ENCODE peak calls at places on chromosome 5, in seven cellular contexts. One of them, this sample, is unnamed.

GRCh38 chr5:76986828-76987526 is 34.1 kb downstream of the CRHBP start:
- DNase-seq in lung microvascular endothelial cell: no peak
- DNase-seq in SK-N-SH: no peak
- DNase-seq in activated CD4-positive, alpha-beta T cell treated with anti-CD3 and anti-CD28 coated beads for 24 hours: no peak
- DNase-seq in HTR-8/SVneo: no peak
- DNase-seq in HFFc6: no peak
- DNase-seq in cardiac fibroblast: no peak
- DNase-seq in this sample: no peak

GRCh38 chr5:53323943-53324642 is 156.3 kb upstream of the FST start:
- DNase-seq in lung microvascular endothelial cell: peak; percentile 15
- DNase-seq in HTR-8/SVneo: no peak
- DNase-seq in HFFc6: peak; percentile 16
- DNase-seq in cardiac fibroblast: no peak
- DNase-seq in activated CD4-positive, alpha-beta T cell treated with anti-CD3 and anti-CD28 coated beads for 24 hours: no peak
- DNase-seq in SK-N-SH: no peak
- DNase-seq in this sample: no peak

GRCh38 chr5:14884062-14884612 is 12.6 kb upstream of the ANKH start:
- DNase-seq in cardiac fibroblast: peak; percentile 67
- DNase-seq in SK-N-SH: no peak
- DNase-seq in lung microvascular endothelial cell: no peak
- DNase-seq in HTR-8/SVneo: no peak
- DNase-seq in activated CD4-positive, alpha-beta T cell treated with anti-CD3 and anti-CD28 coated beads for 24 hours: no peak
- DNase-seq in HFFc6: no peak
- DNase-seq in this sample: no peak

GRCh38 chr5:80246995-80247729 is 8.7 kb downstream of the SERINC5 start:
- DNase-seq in HFFc6: peak; percentile 94
- DNase-seq in activated CD4-positive, alpha-beta T cell treated with anti-CD3 and anti-CD28 coated beads for 24 hours: no peak
- DNase-seq in lung microvascular endothelial cell: peak; percentile 61
- DNase-seq in SK-N-SH: peak; percentile 48
- DNase-seq in cardiac fibroblast: peak; percentile 94
- DNase-seq in HTR-8/SVneo: peak; percentile 79
- DNase-seq in this sample: no peak

GRCh38 chr5:83567741-83568530 is 96.4 kb downstream of the VCAN start:
- DNase-seq in HTR-8/SVneo: peak; percentile 7
- DNase-seq in activated CD4-positive, alpha-beta T cell treated with anti-CD3 and anti-CD28 coated beads for 24 hours: no peak
- DNase-seq in HFFc6: peak; percentile 83
- DNase-seq in SK-N-SH: no peak
- DNase-seq in cardiac fibroblast: peak; percentile 96
- DNase-seq in lung microvascular endothelial cell: no peak
- DNase-seq in this sample: no peak

GRCh38 chr5:63262191-63262981 is 683.8 kb downstream of the LRRC70 start:
- DNase-seq in cardiac fibroblast: peak; percentile 87
- DNase-seq in activated CD4-positive, alpha-beta T cell treated with anti-CD3 and anti-CD28 coated beads for 24 hours: no peak
- DNase-seq in lung microvascular endothelial cell: peak; percentile 59
- DNase-seq in HTR-8/SVneo: no peak
- DNase-seq in HFFc6: peak; percentile 54
- DNase-seq in SK-N-SH: no peak
- DNase-seq in this sample: no peak

GRCh38 chr5:14946813-14947640 is 75.4 kb upstream of the ANKH start:
- DNase-seq in cardiac fibroblast: peak; percentile 35
- DNase-seq in HFFc6: no peak
- DNase-seq in SK-N-SH: peak; percentile 23
- DNase-seq in HTR-8/SVneo: peak; percentile 54
- DNase-seq in lung microvascular endothelial cell: peak; percentile 55
- DNase-seq in activated CD4-positive, alpha-beta T cell treated with anti-CD3 and anti-CD28 coated beads for 24 hours: peak; percentile 4
- DNase-seq in this sample: no peak

GRCh38 chr5:83473344-83474169 is 2.0 kb downstream of the VCAN start:
- DNase-seq in lung microvascular endothelial cell: peak; percentile 45
- DNase-seq in HTR-8/SVneo: peak; percentile 69
- DNase-seq in cardiac fibroblast: peak; percentile 99
- DNase-seq in activated CD4-positive, alpha-beta T cell treated with anti-CD3 and anti-CD28 coated beads for 24 hours: peak; percentile 25
- DNase-seq in SK-N-SH: peak; percentile 85
- DNase-seq in HFFc6: peak; percentile 95
- DNase-seq in this sample: peak; percentile 45

GRCh38 chr5:55701462-55702103 is 10.5 kb downstream of the SLC38A9 start:
- DNase-seq in SK-N-SH: no peak
- DNase-seq in cardiac fibroblast: no peak
- DNase-seq in activated CD4-positive, alpha-beta T cell treated with anti-CD3 and anti-CD28 coated beads for 24 hours: no peak
- DNase-seq in HTR-8/SVneo: no peak
- DNase-seq in HFFc6: no peak
- DNase-seq in lung microvascular endothelial cell: no peak
- DNase-seq in this sample: no peak

GRCh38 chr5:76341935-76342334 is 61.1 kb upstream of the IQGAP2 start:
- DNase-seq in cardiac fibroblast: no peak
- DNase-seq in lung microvascular endothelial cell: no peak
- DNase-seq in SK-N-SH: no peak
- DNase-seq in activated CD4-positive, alpha-beta T cell treated with anti-CD3 and anti-CD28 coated beads for 24 hours: no peak
- DNase-seq in HTR-8/SVneo: no peak
- DNase-seq in HFFc6: no peak
- DNase-seq in this sample: no peak

GRCh38 chr5:96288845-96289185 is 144.2 kb downstream of the PCSK1 start:
- DNase-seq in HFFc6: no peak
- DNase-seq in cardiac fibroblast: peak; percentile 84
- DNase-seq in activated CD4-positive, alpha-beta T cell treated with anti-CD3 and anti-CD28 coated beads for 24 hours: no peak
- DNase-seq in lung microvascular endothelial cell: no peak
- DNase-seq in HTR-8/SVneo: no peak
- DNase-seq in SK-N-SH: no peak
- DNase-seq in this sample: no peak

GRCh38 chr5:72465601-72466563 is 41.3 kb downstream of the ZNF366 start:
- DNase-seq in HTR-8/SVneo: no peak
- DNase-seq in activated CD4-positive, alpha-beta T cell treated with anti-CD3 and anti-CD28 coated beads for 24 hours: no peak
- DNase-seq in lung microvascular endothelial cell: no peak
- DNase-seq in HFFc6: no peak
- DNase-seq in SK-N-SH: no peak
- DNase-seq in cardiac fibroblast: peak; percentile 59
- DNase-seq in this sample: no peak

GRCh38 chr5:91562922-91563321 is 179.8 kb upstream of the ARRDC3 start:
- DNase-seq in SK-N-SH: no peak
- DNase-seq in HFFc6: no peak
- DNase-seq in lung microvascular endothelial cell: no peak
- DNase-seq in cardiac fibroblast: no peak
- DNase-seq in HTR-8/SVneo: no peak
- DNase-seq in activated CD4-positive, alpha-beta T cell treated with anti-CD3 and anti-CD28 coated beads for 24 hours: no peak
- DNase-seq in this sample: no peak

GRCh38 chr5:35098214-35098613 is 50.5 kb upstream of the AGXT2 start:
- DNase-seq in HFFc6: no peak
- DNase-seq in activated CD4-positive, alpha-beta T cell treated with anti-CD3 and anti-CD28 coated beads for 24 hours: no peak
- DNase-seq in HTR-8/SVneo: no peak
- DNase-seq in SK-N-SH: no peak
- DNase-seq in lung microvascular endothelial cell: no peak
- DNase-seq in cardiac fibroblast: no peak
- DNase-seq in this sample: no peak

GRCh38 chr5:149735066-149735465 is 5.0 kb downstream of the PPARGC1B start:
- DNase-seq in SK-N-SH: no peak
- DNase-seq in lung microvascular endothelial cell: peak; percentile 17
- DNase-seq in cardiac fibroblast: peak; percentile 33
- DNase-seq in HFFc6: no peak
- DNase-seq in HTR-8/SVneo: peak; percentile 45
- DNase-seq in activated CD4-positive, alpha-beta T cell treated with anti-CD3 and anti-CD28 coated beads for 24 hours: no peak
- DNase-seq in this sample: peak; percentile 10

GRCh38 chr5:72463499-72464052 is 43.6 kb downstream of the ZNF366 start:
- DNase-seq in HFFc6: no peak
- DNase-seq in lung microvascular endothelial cell: no peak
- DNase-seq in HTR-8/SVneo: no peak
- DNase-seq in SK-N-SH: no peak
- DNase-seq in cardiac fibroblast: no peak
- DNase-seq in activated CD4-positive, alpha-beta T cell treated with anti-CD3 and anti-CD28 coated beads for 24 hours: no peak
- DNase-seq in this sample: no peak

GRCh38 chr5:59485629-59486439 is 407.7 kb downstream of the PDE4D start:
- DNase-seq in SK-N-SH: peak; percentile 28
- DNase-seq in lung microvascular endothelial cell: peak; percentile 75
- DNase-seq in HTR-8/SVneo: peak; percentile 33
- DNase-seq in cardiac fibroblast: peak; percentile 22
- DNase-seq in HFFc6: peak; percentile 20
- DNase-seq in activated CD4-positive, alpha-beta T cell treated with anti-CD3 and anti-CD28 coated beads for 24 hours: no peak
- DNase-seq in this sample: no peak

GRCh38 chr5:107900721-107901120 is 230.0 kb upstream of the EFNA5 start:
- DNase-seq in lung microvascular endothelial cell: no peak
- DNase-seq in HTR-8/SVneo: no peak
- DNase-seq in SK-N-SH: no peak
- DNase-seq in cardiac fibroblast: no peak
- DNase-seq in activated CD4-positive, alpha-beta T cell treated with anti-CD3 and anti-CD28 coated beads for 24 hours: no peak
- DNase-seq in HFFc6: no peak
- DNase-seq in this sample: no peak

GRCh38 chr5:159330131-159330530 is at the start of gene IL12B:
- DNase-seq in lung microvascular endothelial cell: no peak
- DNase-seq in cardiac fibroblast: peak; percentile 50
- DNase-seq in SK-N-SH: no peak
- DNase-seq in HFFc6: peak; percentile 19
- DNase-seq in HTR-8/SVneo: no peak
- DNase-seq in activated CD4-positive, alpha-beta T cell treated with anti-CD3 and anti-CD28 coated beads for 24 hours: no peak
- DNase-seq in this sample: no peak

GRCh38 chr5:127804886-127805426 is 101.8 kb downstream of the CCDC192 start:
- DNase-seq in activated CD4-positive, alpha-beta T cell treated with anti-CD3 and anti-CD28 coated beads for 24 hours: no peak
- DNase-seq in HTR-8/SVneo: no peak
- DNase-seq in cardiac fibroblast: peak; percentile 51
- DNase-seq in SK-N-SH: no peak
- DNase-seq in HFFc6: no peak
- DNase-seq in lung microvascular endothelial cell: no peak
- DNase-seq in this sample: no peak

GRCh38 chr5:108801776-108802175 is 54.1 kb downstream of the FER start:
- DNase-seq in SK-N-SH: no peak
- DNase-seq in HTR-8/SVneo: peak; percentile 44
- DNase-seq in lung microvascular endothelial cell: peak; percentile 80
- DNase-seq in activated CD4-positive, alpha-beta T cell treated with anti-CD3 and anti-CD28 coated beads for 24 hours: no peak
- DNase-seq in HFFc6: peak; percentile 90
- DNase-seq in cardiac fibroblast: peak; percentile 96
- DNase-seq in this sample: peak; percentile 55

GRCh38 chr5:62653001-62653863 is 74.6 kb downstream of the LRRC70 start:
- DNase-seq in lung microvascular endothelial cell: peak; percentile 95
- DNase-seq in cardiac fibroblast: peak; percentile 14
- DNase-seq in HTR-8/SVneo: no peak
- DNase-seq in HFFc6: no peak
- DNase-seq in activated CD4-positive, alpha-beta T cell treated with anti-CD3 and anti-CD28 coated beads for 24 hours: no peak
- DNase-seq in SK-N-SH: no peak
- DNase-seq in this sample: peak; percentile 9

GRCh38 chr5:97141031-97141430 is 1.4 kb downstream of the LIX1 start:
- DNase-seq in lung microvascular endothelial cell: no peak
- DNase-seq in HFFc6: no peak
- DNase-seq in HTR-8/SVneo: no peak
- DNase-seq in SK-N-SH: no peak
- DNase-seq in cardiac fibroblast: no peak
- DNase-seq in activated CD4-positive, alpha-beta T cell treated with anti-CD3 and anti-CD28 coated beads for 24 hours: no peak
- DNase-seq in this sample: no peak

GRCh38 chr5:121853853-121854252 is 2.2 kb downstream of the FTMT start:
- DNase-seq in SK-N-SH: no peak
- DNase-seq in lung microvascular endothelial cell: no peak
- DNase-seq in cardiac fibroblast: no peak
- DNase-seq in activated CD4-positive, alpha-beta T cell treated with anti-CD3 and anti-CD28 coated beads for 24 hours: no peak
- DNase-seq in HTR-8/SVneo: no peak
- DNase-seq in HFFc6: no peak
- DNase-seq in this sample: no peak

GRCh38 chr5:88109806-88110205 is 158.8 kb downstream of the TMEM161B start:
- DNase-seq in HFFc6: no peak
- DNase-seq in cardiac fibroblast: no peak
- DNase-seq in HTR-8/SVneo: no peak
- DNase-seq in lung microvascular endothelial cell: no peak
- DNase-seq in activated CD4-positive, alpha-beta T cell treated with anti-CD3 and anti-CD28 coated beads for 24 hours: no peak
- DNase-seq in SK-N-SH: no peak
- DNase-seq in this sample: no peak

GRCh38 chr5:12757035-12757434 is 852.8 kb upstream of the CTNND2 start:
- DNase-seq in lung microvascular endothelial cell: no peak
- DNase-seq in SK-N-SH: no peak
- DNase-seq in cardiac fibroblast: no peak
- DNase-seq in HFFc6: no peak
- DNase-seq in HTR-8/SVneo: no peak
- DNase-seq in activated CD4-positive, alpha-beta T cell treated with anti-CD3 and anti-CD28 coated beads for 24 hours: no peak
- DNase-seq in this sample: no peak

GRCh38 chr5:96734871-96735325 is 72.7 kb downstream of the CAST start:
- DNase-seq in HFFc6: no peak
- DNase-seq in lung microvascular endothelial cell: no peak
- DNase-seq in SK-N-SH: no peak
- DNase-seq in HTR-8/SVneo: no peak
- DNase-seq in activated CD4-positive, alpha-beta T cell treated with anti-CD3 and anti-CD28 coated beads for 24 hours: no peak
- DNase-seq in cardiac fibroblast: peak; percentile 70
- DNase-seq in this sample: no peak